ENCODE peak calls at places on chromosome 13, in five cellular contexts. A is WERI-Rb-1, I is adrenal gland, J is keratinocyte, H is endothelial cell of umbilical vein. M is an unnamed sample.

GRCh38 chr13:63024458-63024857 is 1608.8 kb upstream of the PCDH20 start:
- DNase-seq in A (no peak), I (no peak), J (no peak), H (no peak), M (no peak)

GRCh38 chr13:32115069-32115468 is 83.5 kb downstream of the FRY start:
- DNase-seq in A (no peak), I (no peak), J (no peak), H (peak), M (no peak)

GRCh38 chr13:41457589-41458186 is 338 bp downstream of the RGCC start:
- DNase-seq in A (no peak), I (no peak), J (no peak), H (no peak), M (peak)

GRCh38 chr13:69101841-69102240 is 1005.8 kb upstream of the ATXN8OS start:
- DNase-seq in A (no peak), I (no peak), J (no peak), H (no peak), M (no peak)

GRCh38 chr13:47474326-47474725 is 526.7 kb downstream of the SUCLA2 start:
- DNase-seq in A (no peak), I (no peak), J (no peak), H (no peak), M (no peak)

GRCh38 chr13:76148926-76149325 is 512.8 kb downstream of the LMO7 start:
- DNase-seq in A (no peak), I (no peak), J (no peak), H (no peak), M (no peak)

GRCh38 chr13:47945738-47946137 is 55.3 kb downstream of the SUCLA2 start:
- DNase-seq in A (no peak), I (no peak), J (no peak), H (no peak), M (no peak)

GRCh38 chr13:26923824-26924605 is 163.4 kb upstream of the GPR12 start:
- DNase-seq in A (no peak), I (peak), J (no peak), H (peak), M (no peak)

GRCh38 chr13:105774739-105775460 is 760.6 kb downstream of the EFNB2 start:
- DNase-seq in A (no peak), I (no peak), J (no peak), H (peak), M (no peak)

GRCh38 chr13:105783261-105783660 is 752.2 kb downstream of the EFNB2 start:
- DNase-seq in A (no peak), I (no peak), J (no peak), H (no peak), M (no peak)

GRCh38 chr13:105773241-105773640 is 762.2 kb downstream of the EFNB2 start:
- DNase-seq in A (no peak), I (no peak), J (no peak), H (no peak), M (no peak)

GRCh38 chr13:105773887-105774538 is 761.4 kb downstream of the EFNB2 start:
- DNase-seq in A (no peak), I (no peak), J (no peak), H (peak), M (no peak)

GRCh38 chr13:105778196-105778595 is 757.3 kb downstream of the EFNB2 start:
- DNase-seq in A (no peak), I (no peak), J (no peak), H (no peak), M (no peak)
- TF ChIP-seq CTCF in A (no peak), I (no peak), J (no peak), H (no peak), M (no peak)

DNA sequence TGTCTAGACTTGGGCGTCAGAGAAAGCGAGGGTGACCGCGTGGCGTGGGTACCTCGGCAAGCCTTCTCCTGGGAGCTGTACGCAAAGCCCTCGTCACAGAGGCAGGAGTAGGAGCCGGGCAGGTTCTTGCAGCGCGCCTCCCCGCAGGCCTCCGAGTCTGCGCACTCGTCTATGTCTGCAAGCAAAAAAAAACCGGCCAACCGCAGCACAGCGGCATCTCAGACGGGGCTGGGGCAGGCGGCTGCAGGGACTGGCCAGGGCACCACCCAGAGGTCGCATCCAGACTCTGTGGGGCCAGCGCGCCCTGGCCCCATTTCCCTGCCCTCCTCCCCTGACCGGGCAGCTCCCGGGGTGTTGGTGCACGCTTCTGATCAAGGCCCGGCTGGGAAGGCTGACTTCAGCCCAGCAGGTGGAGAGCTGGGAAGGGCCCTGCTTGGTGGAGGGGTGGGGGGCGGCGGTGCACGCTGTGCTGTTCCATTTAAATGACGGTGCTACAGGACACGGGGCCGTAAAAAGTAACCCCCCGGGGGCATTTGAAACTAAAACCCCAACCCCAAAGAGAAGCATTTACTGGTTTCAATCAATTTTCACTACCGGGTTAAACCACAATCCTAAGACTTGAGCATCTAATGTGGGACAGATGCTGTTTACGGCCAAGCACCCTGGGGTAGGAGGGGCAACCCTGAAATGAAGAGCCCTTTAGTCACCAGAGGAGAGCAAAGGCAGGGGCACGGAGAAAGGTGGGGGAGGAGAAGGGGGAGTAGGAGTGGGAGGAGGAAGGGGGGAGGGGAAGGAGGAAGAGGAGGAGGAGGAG is 28.2 kb downstream of the GAS6 start:
- DNase-seq in A (peak), I (no peak), J (no peak), H (no peak), M (no peak)
- H3K27ac ChIP-seq in A (peak), I (no peak), J (no peak), H (no peak), M (no peak)

GRCh38 chr13:49020328-49020727 is 44.6 kb downstream of the FNDC3A start:
- DNase-seq in A (no peak), I (no peak), J (no peak), H (no peak), M (no peak)
- TF ChIP-seq CTCF in A (no peak), I (no peak), J (no peak), H (no peak), M (no peak)

DNA sequence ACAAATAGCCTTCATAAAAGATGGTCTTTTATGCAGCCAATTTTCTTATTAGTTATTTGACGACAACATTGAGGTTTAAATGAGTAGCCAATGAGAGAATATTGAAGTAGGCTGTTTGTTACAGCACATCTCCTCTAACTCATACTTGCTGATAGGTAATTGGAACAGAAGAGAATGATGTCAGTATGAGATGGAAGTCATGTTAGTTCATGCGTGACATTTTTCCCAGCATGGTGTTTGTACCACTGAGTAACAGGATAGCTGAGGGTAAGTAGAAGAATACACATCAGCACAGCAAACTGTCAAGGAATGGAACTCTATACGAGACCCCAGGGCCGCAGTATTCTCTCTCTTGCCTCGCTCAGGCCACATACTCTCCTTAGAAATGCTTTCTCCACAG is 37.2 kb downstream of the COL4A2 start:
- DNase-seq in A (peak), I (peak), J (no peak), H (no peak), M (no peak)
- H3K27ac ChIP-seq in A (no peak), I (no peak), J (peak), H (no peak), M (no peak)